ENCODE peak calls at places on chromosome 12, in eight cellular contexts. H is A549, F is SK-N-SH, A is K562, M is HCT116, U is H1, N is GM12878, D is HepG2. G is an unnamed sample.

GRCh38 chr12:94265966-94266365 is 117.6 kb downstream of the PLXNC1 start:
- DNase-seq in H (no peak), F (no peak), A (no peak), M (no peak), U (no peak), N (no peak), D (no peak), G (no peak)

GRCh38 chr12:89514751-89515150 is 9.8 kb downstream of the GALNT4 start:
- DNase-seq in H (no peak), F (no peak), A (no peak), M (no peak), U (no peak), N (no peak), D (no peak), G (no peak)

GRCh38 chr12:30989754-30990153 is 63.2 kb downstream of the TSPAN11 start:
- DNase-seq in H (peak; percentile 41), F (peak; percentile 67), A (peak; percentile 19), M (no peak), U (peak; percentile 76), N (no peak), D (peak; percentile 39), G (peak; percentile 8)

GRCh38 chr12:103834897-103835390 is 6.1 kb downstream of the NT5DC3 start:
- DNase-seq in H (no peak), F (no peak), A (peak; percentile 21), M (no peak), U (no peak), N (no peak), D (no peak), G (no peak)

GRCh38 chr12:2092890-2093289 is 40.1 kb downstream of the CACNA1C start:
- DNase-seq in H (no peak), F (no peak), A (no peak), M (no peak), U (no peak), N (no peak), D (no peak), G (no peak)

GRCh38 chr12:94614288-94614721 is 36.1 kb downstream of the TMCC3 start:
- DNase-seq in H (no peak), F (no peak), A (no peak), M (no peak), U (no peak), N (no peak), D (no peak), G (no peak)

GRCh38 chr12:91215940-91216454 is 33.4 kb upstream of the DCN start:
- DNase-seq in H (peak; percentile 11), F (no peak), A (no peak), M (no peak), U (no peak), N (no peak), D (no peak), G (no peak)

GRCh38 chr12:6921539-6921938 is 6.2 kb upstream of the ATN1 start:
- DNase-seq in H (no peak), F (no peak), A (no peak), M (no peak), U (no peak), N (no peak), D (no peak), G (no peak)

GRCh38 chr12:64178122-64178521 is 44.0 kb downstream of the KICS2 start:
- DNase-seq in H (no peak), F (no peak), A (no peak), M (no peak), U (no peak), N (no peak), D (no peak), G (peak; percentile 53)

GRCh38 chr12:103560604-103561101 is 26.4 kb upstream of the STAB2 start:
- DNase-seq in H (peak; percentile 99), F (no peak), A (no peak), M (peak; percentile 91), U (no peak), N (no peak), D (peak; percentile 72), G (peak; percentile 18)

GRCh38 chr12:28253175-28253641 is 63.0 kb downstream of the CCDC91 start:
- DNase-seq in H (no peak), F (no peak), A (no peak), M (no peak), U (no peak), N (peak; percentile 49), D (no peak), G (no peak)

GRCh38 chr12:9273276-9273675 is 65.1 kb upstream of the PZP start:
- DNase-seq in H (no peak), F (no peak), A (no peak), M (no peak), U (no peak), N (no peak), D (no peak), G (no peak)

GRCh38 chr12:124518051-124518932 is 49.1 kb downstream of the NCOR2 start:
- DNase-seq in H (peak; percentile 98), F (peak; percentile 90), A (peak; percentile 57), M (peak; percentile 56), U (no peak), N (no peak), D (peak; percentile 93), G (peak; percentile 99)

GRCh38 chr12:43806737-43807072 is 588 bp upstream of the TWF1 start:
- DNase-seq in H (no peak), F (peak; percentile 14), A (no peak), M (no peak), U (no peak), N (no peak), D (no peak), G (no peak)

GRCh38 chr12:45725631-45726593 is 3.6 kb upstream of the ARID2 start:
- DNase-seq in H (peak; percentile 53), F (peak; percentile 42), A (peak; percentile 56), M (no peak), U (no peak), N (no peak), D (peak; percentile 33), G (peak; percentile 81)

GRCh38 chr12:106248177-106248848 is 493 bp upstream of the CKAP4 start:
- DNase-seq in H (peak; percentile 65), F (no peak), A (no peak), M (no peak), U (peak; percentile 78), N (no peak), D (peak; percentile 19), G (peak; percentile 69)

DNA sequence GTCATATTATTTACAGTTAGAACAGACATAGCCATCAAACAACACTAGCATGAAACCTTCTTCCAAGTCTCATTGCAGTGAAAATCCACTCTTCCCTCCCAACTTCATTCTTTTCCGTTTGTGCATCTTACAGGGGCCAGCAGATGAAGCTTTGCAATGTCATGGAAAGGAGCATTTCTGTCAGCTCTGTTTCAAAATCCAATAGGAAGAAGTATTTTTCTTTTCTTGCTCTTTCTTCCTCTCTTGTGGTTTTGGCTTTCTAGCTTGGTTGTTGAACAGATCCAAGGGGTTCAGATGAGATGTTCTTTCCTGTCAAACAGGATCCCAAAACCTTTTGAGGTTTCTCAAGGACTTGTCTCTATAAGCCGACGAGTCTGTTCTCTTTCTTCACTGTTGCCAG is 416.6 kb downstream of the AEBP2 start:
- DNase-seq in H (no peak), F (no peak), A (no peak), M (no peak), U (no peak), N (no peak), D (no peak), G (no peak)
- TF ChIP-seq MAX in H (no peak), F (no peak), A (no peak), M (no peak), U (no peak), N (no peak), D (no peak), G (no peak)

DNA sequence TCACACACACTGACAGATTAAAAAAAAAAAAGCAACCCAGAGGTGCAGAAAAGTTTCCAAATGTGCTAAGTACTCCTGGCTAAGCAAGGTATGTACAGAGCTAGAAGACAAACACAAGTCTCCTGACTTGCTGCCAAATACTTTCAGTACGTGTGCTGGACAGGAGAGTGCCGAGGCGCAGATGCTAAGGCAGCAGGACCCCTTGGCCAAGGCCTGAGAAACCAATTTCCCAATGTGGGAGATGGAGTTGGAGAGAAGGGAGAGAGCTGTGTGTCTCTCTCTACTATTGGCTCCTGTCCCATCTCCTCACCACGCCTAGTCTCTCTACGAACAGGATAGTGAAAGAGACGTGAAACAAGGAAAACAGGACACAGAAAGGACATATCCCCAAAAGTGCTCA is 5.3 kb downstream of the SPRYD3 start:
- DNase-seq in H (no peak), F (no peak), A (no peak), M (no peak), U (no peak), N (no peak), D (no peak), G (no peak)
- H3K27ac ChIP-seq in H (no peak overlapping the region), F (no peak overlapping the region), A (no peak overlapping the region), M (no peak overlapping the region), U (no peak overlapping the region), N (no peak overlapping the region), D (no peak overlapping the region), G (no peak overlapping the region)

DNA sequence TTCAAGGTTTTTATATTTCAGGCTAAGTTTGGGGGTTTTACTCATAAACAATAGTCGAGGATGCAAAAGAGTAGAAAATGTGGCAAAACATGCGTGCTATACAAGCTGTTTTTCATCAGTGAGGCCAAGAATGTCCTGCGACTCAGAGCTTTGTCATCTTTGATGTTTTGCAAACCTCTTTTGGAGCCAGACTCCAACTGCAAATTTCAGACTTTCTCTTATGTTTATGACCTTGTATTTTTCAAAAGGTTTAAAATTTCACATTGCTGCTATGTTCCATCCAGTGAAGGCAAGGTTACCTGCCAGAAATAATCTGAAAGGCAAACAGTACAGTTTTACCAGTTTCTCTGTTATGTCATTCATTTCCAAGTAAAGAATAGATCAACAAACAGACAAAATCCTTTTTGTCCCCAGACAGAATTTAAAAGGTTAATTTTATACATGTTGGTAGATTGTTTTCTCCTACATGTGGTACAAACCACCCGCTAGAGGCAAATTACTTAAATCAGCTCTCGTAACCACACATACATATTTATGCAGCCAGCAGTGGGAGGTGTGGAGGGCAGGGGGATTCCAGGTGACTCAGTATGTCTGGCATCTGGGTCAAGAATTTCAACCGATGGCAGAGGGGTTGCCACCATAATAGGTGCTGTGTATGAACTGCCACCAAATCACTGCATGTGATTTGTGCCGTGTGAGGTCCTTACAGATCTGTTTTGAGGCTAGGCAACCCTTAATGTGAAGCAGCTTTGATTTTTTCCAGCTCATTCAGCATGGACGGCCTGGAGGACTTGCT is 119.8 kb upstream of the CPM start:
- DNase-seq in H (peak; percentile 81), F (no peak), A (no peak), M (peak; percentile 24), U (no peak), N (peak; percentile 32), D (peak; percentile 91), G (peak; percentile 62)
- TF ChIP-seq MAX in H (peak; percentile 85), F (peak; percentile 51), A (no peak), M (peak; percentile 23), U (peak; percentile 46), N (no peak), D (no peak), G (no peak)

DNA sequence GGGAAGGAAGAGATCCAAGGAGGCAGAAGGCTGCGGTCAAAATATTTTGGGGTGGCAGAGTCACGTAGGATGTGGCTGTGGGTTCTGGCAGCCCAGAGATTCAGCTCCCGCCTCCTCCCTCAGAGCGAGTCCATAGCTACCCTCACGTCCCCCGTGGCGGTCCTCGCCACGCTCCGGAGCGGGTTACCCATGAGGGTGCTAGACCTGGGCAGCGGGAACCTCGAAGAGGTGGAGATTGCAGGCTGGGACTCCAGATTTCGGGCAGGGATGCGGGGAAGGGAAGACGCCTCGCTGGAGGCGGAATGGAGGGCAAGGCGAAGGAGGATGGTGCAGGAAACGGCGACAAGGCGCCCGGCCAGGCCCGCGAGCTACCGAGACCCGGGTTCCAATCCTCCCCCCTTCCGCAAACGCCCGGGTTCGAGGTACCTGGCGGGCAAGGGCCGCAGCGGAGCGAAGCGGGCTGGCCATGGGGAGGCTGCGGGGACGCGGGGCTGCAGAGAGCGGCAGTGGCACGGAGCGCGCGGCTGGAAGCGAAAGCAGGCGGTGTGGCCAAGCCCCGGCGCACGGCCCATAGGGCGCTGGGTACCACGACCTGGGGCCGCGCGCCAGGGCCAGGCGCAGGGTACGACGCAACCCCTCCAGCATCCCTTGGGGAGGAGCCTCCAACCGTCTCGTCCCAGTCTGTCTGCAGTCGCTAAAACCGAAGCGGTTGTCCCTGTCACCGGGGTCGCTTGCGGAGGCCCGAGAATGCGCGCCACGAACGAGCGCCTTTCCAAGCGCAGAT is 46.2 kb downstream of the BCAT1 start:
- DNase-seq in H (no peak), F (no peak), A (no peak), M (no peak), U (peak; percentile 77), N (no peak), D (no peak), G (no peak)
- H3K27ac ChIP-seq in H (no peak overlapping the region), F (no peak overlapping the region), A (no peak overlapping the region), M (no peak overlapping the region), U (no peak overlapping the region), N (peak overlapping the region; percentile 48), D (no peak overlapping the region), G (peak overlapping the region; percentile 100)

G was measured in endothelial cell of umbilical vein.